ENCODE peak calls at places on chromosomes 4 and X, in seven cellular contexts. K is neural progenitor cell, Z is GM23338, W is GM23248, T is MM.1S, B is HCT116, R is PC-3. N is an unnamed sample.
A peak's percentile ranks its signal among the peaks of the same experiment; 100 is the strongest.

GRCh38 chr4:5719329-5720055 is 8.5 kb downstream of the EVC start:
- DNase-seq in B (no peak), R (no peak), Z (peak; percentile 23), W (no peak), T (no peak), K (no peak), N (no peak)

GRCh38 chrX:54865208-54865607 is 55.4 kb upstream of the TRO start:
- DNase-seq in B (no peak), W (no peak), R (no peak), T (no peak), Z (no peak), K (no peak), N (no peak)

GRCh38 chr4:140943887-140944515 is 187.8 kb upstream of the TBC1D9 start:
- DNase-seq in Z (no peak), K (no peak), W (peak; percentile 67), B (no peak), R (no peak), T (no peak), N (no peak)

GRCh38 chr4:10765386-10765785 is 80.8 kb upstream of the CLNK start:
- DNase-seq in W (no peak), T (no peak), B (no peak), Z (no peak), R (no peak), K (no peak), N (no peak)

GRCh38 chr4:4610672-4611071 is 68.8 kb upstream of the STX18 start:
- DNase-seq in R (no peak), T (no peak), K (no peak), B (no peak), Z (no peak), W (no peak), N (no peak)

GRCh38 chr4:156378053-156378665 is 424.5 kb upstream of the CTSO start:
- DNase-seq in K (peak; percentile 50), Z (peak; percentile 71), B (peak; percentile 24), R (peak; percentile 63), W (peak; percentile 43), T (peak; percentile 41), N (peak; percentile 58)

GRCh38 chrX:110082156-110082555 is 79.2 kb downstream of the TMEM164 start:
- DNase-seq in K (no peak), B (no peak), R (peak; percentile 67), W (peak; percentile 79), T (no peak), Z (no peak), N (no peak)

GRCh38 chr4:176587920-176588319 is 204.8 kb downstream of the VEGFC start:
- DNase-seq in B (no peak), R (no peak), W (peak; percentile 88), T (no peak), Z (no peak), K (no peak), N (peak; percentile 31)

GRCh38 chr4:123209436-123209835 is 187.2 kb upstream of the SPRY1 start:
- DNase-seq in B (no peak), W (no peak), R (no peak), Z (no peak), T (no peak), K (no peak), N (no peak)

GRCh38 chr4:8136529-8136928 is 22.1 kb downstream of the ABLIM2 start:
- DNase-seq in Z (no peak), T (no peak), R (no peak), K (no peak), B (no peak), W (no peak), N (no peak)

GRCh38 chr4:8641931-8642650 is 49.5 kb downstream of the CPZ start:
- DNase-seq in T (no peak), R (no peak), W (no peak), B (no peak), K (no peak), Z (no peak), N (no peak)

GRCh38 chrX:138345801-138346200 is 365.7 kb downstream of the FGF13 start:
- DNase-seq in W (no peak), Z (no peak), R (peak; percentile 9), B (no peak), K (no peak), T (no peak), N (no peak)

GRCh38 chr4:110184124-110184790 is 14.2 kb downstream of the ELOVL6 start:
- DNase-seq in Z (peak; percentile 71), B (no peak), W (peak; percentile 39), K (peak; percentile 67), R (no peak), T (no peak), N (no peak)

GRCh38 chr4:147678796-147679549 is 5.0 kb downstream of the PRMT9 start:
- DNase-seq in K (no peak), Z (peak; percentile 86), T (peak; percentile 31), W (no peak), B (peak; percentile 41), R (peak; percentile 7), N (no peak)

GRCh38 chrX:73785493-73785892 is 222.5 kb downstream of the CHIC1 start:
- DNase-seq in W (no peak), R (no peak), K (no peak), B (no peak), Z (peak; percentile 30), T (no peak), N (no peak)
- H3K4me2 ChIP-seq in W (no peak overlapping the region), R (no peak overlapping the region), K (no peak overlapping the region), B (no peak overlapping the region), Z (no peak overlapping the region), T (no peak overlapping the region), N (no peak overlapping the region)

GRCh38 chr4:173534439-173534838 is 4.4 kb upstream of the HAND2 start:
- DNase-seq in B (no peak), K (no peak), T (no peak), W (peak; percentile 26), Z (peak; percentile 25), R (no peak), N (no peak)
- TF ChIP-seq EZH2phosphoT487 in B (no peak), K (no peak), T (no peak), W (no peak), Z (no peak), R (no peak), N (no peak)

DNA sequence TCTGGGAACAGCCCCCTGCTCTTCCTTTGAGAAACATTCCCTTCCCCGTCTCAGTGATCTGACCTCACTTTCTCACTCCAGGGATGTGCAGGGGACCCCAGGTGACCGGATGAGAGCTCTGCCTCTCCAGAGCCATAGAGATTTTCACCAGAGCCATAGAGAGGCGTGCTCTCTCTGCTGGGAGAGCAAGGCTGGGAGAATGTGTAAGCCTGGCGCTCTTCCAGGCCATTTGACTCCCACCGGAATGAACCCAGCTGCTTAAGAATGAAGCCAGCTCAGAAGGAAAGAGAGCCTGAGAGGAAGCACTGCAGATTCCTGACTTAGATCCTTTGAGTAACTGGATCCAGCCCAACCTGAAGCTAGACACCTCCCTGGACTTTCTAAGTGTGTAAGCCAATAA is 106.4 kb downstream of the DHX15 start:
- DNase-seq in R (peak; percentile 9), T (no peak), K (peak; percentile 19), Z (peak; percentile 42), B (no peak), W (peak; percentile 75), N (peak; percentile 67)
- TF ChIP-seq EZH2 in R (no peak), T (no peak), K (no peak), Z (no peak), B (no peak), W (no peak), N (no peak)

GRCh38 chrX:147917700-147918694 is 6.3 kb downstream of the FMR1 start:
- DNase-seq in T (no peak), W (peak; percentile 55), Z (no peak), B (no peak), R (no peak), K (no peak), N (no peak)

GRCh38 chrX:147927220-147927619 is 15.5 kb downstream of the FMR1 start:
- DNase-seq in T (no peak), B (no peak), Z (no peak), W (no peak), K (no peak), R (no peak), N (no peak)

GRCh38 chrX:147920161-147920666 is 8.5 kb downstream of the FMR1 start:
- DNase-seq in W (no peak), K (no peak), R (no peak), Z (peak; percentile 6), B (no peak), T (no peak), N (no peak)

DNA sequence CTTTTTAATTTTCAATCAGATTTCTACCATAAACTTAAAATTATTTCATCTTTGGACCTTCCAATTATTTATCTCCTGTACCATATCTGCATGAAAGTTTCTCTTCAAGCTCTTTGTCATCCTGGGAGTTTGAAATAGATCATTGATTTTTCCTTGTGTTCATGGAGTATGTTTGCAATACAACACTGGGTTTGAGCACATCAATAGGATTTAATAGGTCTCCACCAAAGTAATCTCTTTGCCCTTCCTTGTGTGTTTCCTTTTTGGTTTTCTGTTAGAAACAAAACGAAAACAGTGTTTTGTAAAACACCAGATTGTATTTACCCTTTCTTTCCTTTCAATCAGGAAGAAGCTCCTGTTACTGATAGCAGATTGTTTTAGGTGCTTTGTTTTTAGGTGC is 11.9 kb downstream of the FMR1 start:
- DNase-seq in Z (no peak), B (no peak), K (no peak), W (no peak), R (no peak), T (no peak), N (no peak)
- H3K4me2 ChIP-seq in Z (no peak overlapping the region), B (no peak overlapping the region), K (no peak overlapping the region), W (no peak overlapping the region), R (no peak overlapping the region), T (no peak overlapping the region), N (no peak overlapping the region)

N was measured in hepatocyte.